ENCODE peak calls at places on chromosomes 6 and 20, in six cellular contexts. F is GM06990, I is breast epithelium, C is adrenal gland, R is H7, O is MG63. Y is an unnamed sample.

GRCh38 chr6:4220619-4221018 is 85.2 kb upstream of the ECI2 start:
- DNase-seq in R (no peak), I (no peak), C (no peak), O (no peak), F (no peak), Y (no peak)

GRCh38 chr20:32749914-32750637 is 6.8 kb upstream of the COMMD7 start:
- DNase-seq in I (no peak), F (no peak), R (peak), O (no peak), C (no peak), Y (no peak)

GRCh38 chr6:95496769-95497426 is 80.4 kb upstream of the MANEA start:
- DNase-seq in I (no peak), F (no peak), R (no peak), O (no peak), C (no peak), Y (no peak)

GRCh38 chr6:12751694-12752304 is 35.2 kb downstream of the PHACTR1 start:
- DNase-seq in O (peak), R (peak), C (peak), F (no peak), I (peak), Y (peak)

GRCh38 chr6:40138273-40138720 is 204.0 kb upstream of the MOCS1 start:
- DNase-seq in F (no peak), I (no peak), C (no peak), R (no peak), O (no peak), Y (no peak)

GRCh38 chr6:138011413-138011812 is 95.8 kb downstream of the PERP start:
- DNase-seq in O (no peak), F (no peak), C (no peak), I (no peak), R (no peak), Y (no peak)

GRCh38 chr20:20060234-20060998 is 8.1 kb downstream of the CFAP61 start:
- DNase-seq in O (no peak), C (no peak), F (no peak), I (no peak), R (no peak), Y (no peak)

GRCh38 chr6:158706369-158706982 is 56.6 kb downstream of the SYTL3 start:
- DNase-seq in I (no peak), R (peak), C (no peak), O (peak), F (no peak), Y (peak)

GRCh38 chr6:158142789-158143188 is 25.3 kb downstream of the SERAC1 start:
- DNase-seq in F (no peak), I (peak), R (no peak), C (no peak), O (peak), Y (no peak)

GRCh38 chr6:52551483-52552277 is 25.2 kb downstream of the TRAM2 start:
- DNase-seq in F (no peak), I (peak), R (peak), C (peak), O (peak), Y (peak)

GRCh38 chr20:34843421-34843820 is 18.0 kb upstream of the NCOA6 start:
- DNase-seq in I (no peak), C (no peak), F (no peak), O (no peak), R (no peak), Y (no peak)

GRCh38 chr6:20350215-20350614 is 51.5 kb upstream of the E2F3 start:
- DNase-seq in I (no peak), R (no peak), C (no peak), O (no peak), F (no peak), Y (peak)

GRCh38 chr20:58976095-58976730 is 4.8 kb upstream of the NELFCD start:
- DNase-seq in I (no peak), C (no peak), F (no peak), O (no peak), R (no peak), Y (no peak)

GRCh38 chr6:31402324-31403282 is 792 bp upstream of the MICA start:
- DNase-seq in F (no peak), I (no peak), R (no peak), O (peak), C (peak), Y (peak)

GRCh38 chr20:1809611-1810510 is 85.3 kb upstream of the SIRPA start:
- DNase-seq in F (no peak), R (no peak), C (no peak), I (no peak), O (peak), Y (peak)

GRCh38 chr6:11810039-11810541 is 31.5 kb upstream of the ADTRP start:
- DNase-seq in R (no peak), I (no peak), C (peak), O (peak), F (no peak), Y (no peak)

GRCh38 chr20:32737371-32738223 is 5.7 kb downstream of the COMMD7 start:
- DNase-seq in I (no peak), O (peak), F (no peak), R (no peak), C (no peak), Y (peak)

GRCh38 chr20:29079769-29080690 is 2177.4 kb upstream of the DEFB115 start:
- DNase-seq in O (peak), R (no peak), F (no peak), I (no peak), C (no peak), Y (no peak)

GRCh38 chr6:149216459-149216858 is 101.1 kb upstream of the TAB2 start:
- DNase-seq in O (no peak), F (no peak), C (no peak), R (no peak), I (no peak), Y (no peak)

GRCh38 chr6:44074383-44075136 is 52.7 kb downstream of the MRPL14 start:
- DNase-seq in C (peak), R (peak), F (peak), I (no peak), O (peak), Y (peak)

GRCh38 chr20:45419188-45420091 is 3.5 kb downstream of the PIGT start:
- DNase-seq in O (peak), R (no peak), C (peak), F (peak), I (peak), Y (peak)

GRCh38 chr6:31165986-31166385 is 4.5 kb downstream of the POU5F1 start:
- DNase-seq in O (no peak), C (no peak), F (no peak), R (no peak), I (no peak), Y (no peak)

GRCh38 chr6:551405-551804 is 105.5 kb downstream of the HUS1B start:
- DNase-seq in F (no peak), O (no peak), C (no peak), I (no peak), R (peak), Y (peak)

GRCh38 chr6:82374481-82374880 is 10.9 kb downstream of the TPBG start:
- DNase-seq in R (no peak), F (no peak), C (no peak), O (no peak), I (no peak), Y (no peak)

GRCh38 chr20:58810116-58810878 is 40.4 kb downstream of the GNAS-AS1 start:
- DNase-seq in O (no peak), I (no peak), F (no peak), C (no peak), R (no peak), Y (no peak)

GRCh38 chr6:17869010-17869752 is 118.3 kb downstream of the KIF13A start:
- DNase-seq in R (no peak), O (peak), F (no peak), C (no peak), I (no peak), Y (peak)

GRCh38 chr6:621916-622315 is 35.0 kb downstream of the HUS1B start:
- DNase-seq in R (no peak), F (no peak), I (no peak), O (no peak), C (no peak), Y (no peak)

GRCh38 chr6:137076277-137077068 is 31.7 kb upstream of the IL20RA start:
- DNase-seq in F (peak), C (peak), O (peak), I (peak), R (peak), Y (peak)

GRCh38 chr6:41025966-41026365 is 13.1 kb downstream of the UNC5CL start:
- DNase-seq in R (no peak), C (no peak), O (no peak), F (no peak), I (no peak), Y (no peak)

GRCh38 chr20:10696650-10697049 is 22.9 kb upstream of the JAG1 start:
- DNase-seq in O (no peak), I (no peak), C (no peak), R (peak), F (peak), Y (no peak)

GRCh38 chr6:34515473-34516387 is 40.4 kb downstream of the SPDEF start:
- DNase-seq in C (no peak), I (no peak), R (peak), F (no peak), O (no peak), Y (no peak)
- H3K4me3 ChIP-seq in C (no peak), I (no peak), R (no peak), F (no peak), O (no peak), Y (no peak)

GRCh38 chr6:128512296-128512695 is 8.1 kb downstream of the PTPRK start:
- DNase-seq in I (no peak), C (no peak), F (no peak), R (no peak), O (no peak), Y (no peak)
- H3K4me3 ChIP-seq in I (no peak), C (no peak), F (no peak), R (no peak), O (no peak), Y (no peak)

DNA sequence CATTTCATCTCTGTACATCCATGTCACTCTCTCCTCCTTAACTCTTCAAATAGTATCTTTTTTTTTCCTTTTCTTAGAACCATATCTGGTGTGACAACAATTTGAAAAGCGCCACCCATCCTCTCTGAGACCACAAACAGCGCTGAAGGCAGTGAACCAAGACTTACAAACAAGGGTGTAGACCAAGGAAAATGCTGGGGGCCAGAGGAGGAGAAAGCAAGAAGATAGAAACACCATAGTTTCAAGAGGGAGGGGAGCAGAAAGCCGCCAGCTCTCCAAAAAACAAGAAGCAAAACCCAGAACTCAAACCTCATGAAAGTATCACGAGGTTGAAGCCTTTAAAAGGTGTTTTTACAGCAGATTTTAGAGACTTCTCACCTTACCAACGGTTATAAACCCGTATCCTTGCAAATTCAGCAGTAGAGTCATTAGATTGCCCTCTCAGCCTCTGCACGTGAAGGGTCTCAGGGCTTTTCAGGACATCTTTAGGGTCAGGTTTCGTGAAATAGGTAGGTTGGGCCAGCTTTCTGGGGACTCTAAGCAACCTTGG is 13.3 kb upstream of the RIPOR2 start:
- DNase-seq in C (no peak), I (no peak), O (no peak), F (peak), R (no peak), Y (no peak)
- H3K4me3 ChIP-seq in C (no peak), I (no peak), O (no peak), F (no peak), R (no peak), Y (no peak)

DNA sequence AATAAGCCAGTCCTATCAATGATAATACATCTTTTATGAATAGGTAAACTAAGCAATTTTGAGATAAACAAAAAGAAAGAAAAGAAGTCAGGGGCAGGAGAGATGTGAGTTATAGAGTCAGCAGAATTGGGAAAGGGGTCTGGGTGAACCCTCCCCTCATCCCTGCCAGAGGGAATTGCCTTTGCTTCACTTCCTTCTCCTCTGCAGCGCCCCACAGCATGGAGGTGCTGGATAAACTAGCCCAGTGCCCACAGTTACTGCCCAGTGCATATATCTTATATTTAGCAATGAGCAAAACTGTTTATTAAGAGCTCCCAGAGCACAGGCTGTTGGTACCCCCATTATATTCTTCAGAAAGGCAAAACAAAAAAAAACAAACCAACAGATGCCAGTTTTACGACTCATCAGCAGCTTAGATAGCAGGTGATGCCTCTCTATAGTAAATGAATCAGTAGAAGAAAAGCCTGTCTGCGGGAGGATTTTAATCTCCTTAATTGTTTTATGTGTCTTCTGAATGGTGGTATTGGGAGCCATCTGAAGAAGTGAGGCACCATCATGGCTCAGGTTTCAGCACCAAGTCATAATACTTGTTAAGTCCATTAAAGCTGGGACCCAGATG is 419.2 kb downstream of the EPM2A start:
- DNase-seq in F (no peak), R (no peak), I (no peak), O (no peak), C (no peak), Y (no peak)
- H3K4me3 ChIP-seq in F (no peak), R (no peak), I (no peak), O (no peak), C (no peak), Y (no peak)

GRCh38 chr20:63214514-63214913 is 1.4 kb downstream of the YTHDF1 start:
- DNase-seq in C (no peak), F (no peak), R (no peak), O (no peak), I (no peak), Y (no peak)
- H3K4me3 ChIP-seq in C (no peak), F (peak), R (peak), O (peak), I (peak), Y (peak)

GRCh38 chr6:89409461-89410035 is 2.5 kb downstream of the RRAGD start:
- DNase-seq in R (no peak), C (no peak), O (no peak), F (no peak), I (no peak), Y (no peak)
- H3K4me3 ChIP-seq in R (peak), C (no peak), O (no peak), F (peak), I (no peak), Y (no peak)

DNA sequence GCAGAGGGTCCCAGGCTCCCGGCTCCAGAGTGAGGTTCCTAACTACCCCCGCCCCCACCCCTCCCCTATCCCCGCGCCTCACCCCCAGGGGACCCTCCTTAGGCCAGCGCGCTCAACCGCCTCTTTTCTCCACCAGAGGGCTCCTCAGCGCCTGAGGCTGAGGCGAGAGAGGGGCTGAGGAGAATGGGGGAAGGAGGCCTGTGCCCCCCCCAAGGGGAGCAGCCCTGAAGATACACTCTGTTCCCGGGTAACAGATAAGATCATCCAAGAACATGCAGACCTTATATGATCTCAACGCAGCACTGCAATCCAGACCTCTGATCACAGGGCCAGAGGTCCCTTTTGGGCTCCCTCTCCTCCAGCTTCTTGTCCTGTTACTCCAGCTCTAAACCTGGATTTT is 43.3 kb upstream of the MRPS10 start:
- DNase-seq in F (no peak), O (no peak), I (no peak), C (no peak), R (peak), Y (peak)
- H3K4me3 ChIP-seq in F (no peak), O (no peak), I (peak), C (no peak), R (no peak), Y (no peak)

GRCh38 chr6:10418361-10418861 is 3.5 kb upstream of the TFAP2A start:
- DNase-seq in R (no peak), O (no peak), I (no peak), F (no peak), C (no peak), Y (no peak)
- H3K4me3 ChIP-seq in R (peak), O (no peak), I (peak), F (peak), C (no peak), Y (no peak)

GRCh38 chr6:7262037-7262461 is 51.0 kb downstream of the SSR1 start:
- DNase-seq in F (no peak), I (peak), C (peak), R (peak), O (no peak), Y (no peak)
- H3K4me3 ChIP-seq in F (no peak), I (peak), C (no peak), R (peak), O (no peak), Y (peak)

Y was measured in SJSA1.